ENCODE peak calls at places on chromosomes 1 and 21, in four cellular contexts. I is aorta, Y is HCT116, Q is thoracic aorta. G is an unnamed sample.
A peak's percentile ranks its signal among the peaks of the same experiment; 100 is the strongest.

GRCh38 chr1:205013683-205014367 is 29.2 kb upstream of the CNTN2 start:
- DNase-seq in I (no peak), Y (no peak), Q (no peak), G (no peak)

GRCh38 chr1:201119206-201119814 is 7.1 kb upstream of the CACNA1S start:
- DNase-seq in I (no peak), Y (peak; percentile 39), Q (no peak), G (peak; percentile 16)

GRCh38 chr1:110087812-110088738 is 17.6 kb upstream of the ALX3 start:
- DNase-seq in I (no peak), Y (peak; percentile 31), Q (no peak), G (no peak)

GRCh38 chr1:180881806-180882509 is 30.7 kb upstream of the KIAA1614 start:
- DNase-seq in I (no peak), Y (peak; percentile 21), Q (no peak), G (no peak)

GRCh38 chr1:116001739-116002487 is 25.6 kb downstream of the SLC22A15 start:
- DNase-seq in I (no peak), Y (no peak), Q (no peak), G (no peak)

GRCh38 chr1:42660907-42661500 is 2.8 kb downstream of the PPIH start:
- DNase-seq in I (no peak), Y (no peak), Q (no peak), G (no peak)

GRCh38 chr1:50646526-50646925 is 223.3 kb upstream of the DMRTA2 start:
- DNase-seq in I (no peak), Y (no peak), Q (no peak), G (no peak)

GRCh38 chr1:94081566-94082344 is 39.2 kb downstream of the ABCA4 start:
- DNase-seq in I (no peak), Y (no peak), Q (no peak), G (no peak)

GRCh38 chr1:77671836-77672235 is 10.6 kb downstream of the ZZZ3 start:
- DNase-seq in I (no peak), Y (no peak), Q (no peak), G (no peak)

GRCh38 chr1:36108314-36108713 is 16.7 kb downstream of the COL8A2 start:
- DNase-seq in I (no peak), Y (no peak), Q (no peak), G (no peak)

GRCh38 chr1:222196736-222197135 is 351.2 kb downstream of the HHIPL2 start:
- DNase-seq in I (no peak), Y (no peak), Q (no peak), G (no peak)

GRCh38 chr21:46038871-46039397 is 57.4 kb downstream of the COL6A1 start:
- DNase-seq in I (peak; percentile 93), Y (no peak), Q (peak; percentile 67), G (no peak)

GRCh38 chr1:13617773-13618172 is 34.1 kb downstream of the PDPN start:
- DNase-seq in I (no peak), Y (no peak), Q (no peak), G (no peak)

GRCh38 chr1:169484107-169484506 is 1.6 kb downstream of the SLC19A2 start:
- DNase-seq in I (no peak), Y (no peak), Q (no peak), G (no peak)

GRCh38 chr1:168865850-168866620 is 137.0 kb upstream of the DPT start:
- DNase-seq in I (no peak), Y (no peak), Q (no peak), G (no peak)

GRCh38 chr21:39518055-39518844 is 66.5 kb downstream of the SH3BGR start:
- DNase-seq in I (no peak), Y (peak; percentile 71), Q (no peak), G (no peak)

GRCh38 chr1:226939439-226940028 is 560 bp upstream of the COQ8A start:
- DNase-seq in I (peak; percentile 83), Y (no peak), Q (peak; percentile 23), G (peak; percentile 80)

GRCh38 chr1:214551052-214551435 is 358 bp downstream of the PTPN14 start:
- DNase-seq in I (peak; percentile 87), Y (no peak), Q (no peak), G (no peak)

GRCh38 chr1:192809286-192810252 is 730 bp downstream of the RGS2 start:
- DNase-seq in I (no peak), Y (no peak), Q (no peak), G (no peak)

GRCh38 chr1:79760521-79760920 is 754.0 kb upstream of the ADGRL4 start:
- DNase-seq in I (no peak), Y (no peak), Q (no peak), G (no peak)

GRCh38 chr1:154514066-154514553 is 11.9 kb upstream of the SHE start:
- DNase-seq in I (no peak), Y (no peak), Q (no peak), G (no peak)

GRCh38 chr21:41802684-41803083 is 35.8 kb upstream of the RIPK4 start:
- DNase-seq in I (peak; percentile 88), Y (no peak), Q (no peak), G (peak; percentile 11)

GRCh38 chr1:9822490-9822889 is 1.3 kb downstream of the CLSTN1 start:
- DNase-seq in I (no peak), Y (no peak), Q (no peak), G (no peak)

GRCh38 chr1:29393451-29393826 is 157.1 kb downstream of the PTPRU start:
- DNase-seq in I (no peak), Y (no peak), Q (no peak), G (no peak)

GRCh38 chr1:200774735-200775449 is 36.2 kb downstream of the CAMSAP2 start:
- DNase-seq in I (no peak), Y (no peak), Q (no peak), G (no peak)

GRCh38 chr1:205319081-205320018 is 2.2 kb downstream of the NUAK2 start:
- DNase-seq in I (no peak), Y (no peak), Q (no peak), G (no peak)

GRCh38 chr1:53681647-53682368 is 57.2 kb downstream of the GLIS1 start:
- DNase-seq in I (no peak), Y (peak; percentile 27), Q (no peak), G (no peak)

GRCh38 chr1:160410412-160411005 is 10.1 kb downstream of the VANGL2 start:
- DNase-seq in I (no peak), Y (no peak), Q (no peak), G (no peak)
- H3K27ac ChIP-seq in I (no peak overlapping the region), Y (no peak overlapping the region), Q (no peak overlapping the region), G (peak overlapping the region; percentile 78)

DNA sequence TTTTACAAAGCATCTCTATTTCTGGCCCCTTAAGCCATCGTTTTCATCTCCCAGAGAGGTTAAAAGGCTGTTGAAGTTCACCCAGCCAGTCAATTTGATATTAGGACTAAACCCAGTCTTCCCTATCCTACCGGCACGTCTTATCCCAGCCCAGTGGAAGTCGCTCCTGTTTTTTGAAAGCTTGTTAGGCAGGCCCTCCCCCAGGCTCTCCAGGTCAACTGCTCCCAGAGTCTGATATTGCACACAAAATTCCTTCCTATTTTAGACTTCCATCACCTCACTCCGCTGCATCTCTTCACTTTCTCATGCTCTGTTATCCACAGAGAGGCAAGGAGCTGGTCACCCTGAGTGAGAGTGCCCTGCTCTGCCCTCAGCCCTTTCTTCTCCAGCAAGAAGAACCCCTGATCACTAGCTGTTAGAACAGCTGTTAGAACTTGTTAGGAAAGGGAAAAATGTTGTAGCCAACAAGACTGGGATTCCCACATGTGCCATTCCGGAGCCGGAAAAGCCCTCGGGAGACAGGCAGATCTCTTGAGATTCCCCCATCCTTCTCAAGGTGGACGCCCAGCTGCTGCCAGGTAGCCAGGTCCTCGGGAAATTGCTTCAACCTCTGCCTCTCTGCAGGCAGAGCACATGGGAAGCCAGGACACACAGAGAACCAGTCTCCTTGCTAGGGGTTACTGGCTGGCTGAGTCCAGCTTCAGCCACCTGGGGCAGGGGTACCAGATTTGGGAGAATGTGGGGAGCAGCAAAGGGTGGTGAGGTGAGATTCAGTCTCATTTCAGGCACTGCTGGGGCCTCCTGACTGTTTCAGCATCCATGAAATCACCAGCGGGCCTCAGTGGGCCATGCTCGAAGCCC is 25.7 kb downstream of the PLXNA2 start:
- DNase-seq in I (no peak), Y (no peak), Q (no peak), G (no peak)
- H3K27ac ChIP-seq in I (peak overlapping the region; percentile 88), Y (no peak overlapping the region), Q (peak overlapping the region; percentile 82), G (peak overlapping the region; percentile 59)

GRCh38 chr21:31731112-31731801 is 661 bp downstream of the SCAF4 start:
- DNase-seq in I (peak; percentile 86), Y (no peak), Q (no peak), G (peak; percentile 49)

GRCh38 chr21:31731802-31732537 is at the start of gene SCAF4:
- DNase-seq in I (peak; percentile 97), Y (peak; percentile 56), Q (peak; percentile 43), G (peak; percentile 81)

GRCh38 chr21:31728952-31729351 is 3.0 kb downstream of the SCAF4 start:
- DNase-seq in I (no peak), Y (no peak), Q (no peak), G (no peak)

GRCh38 chr21:31729622-31730343 is 2.1 kb downstream of the SCAF4 start:
- DNase-seq in I (no peak), Y (no peak), Q (no peak), G (no peak)

DNA sequence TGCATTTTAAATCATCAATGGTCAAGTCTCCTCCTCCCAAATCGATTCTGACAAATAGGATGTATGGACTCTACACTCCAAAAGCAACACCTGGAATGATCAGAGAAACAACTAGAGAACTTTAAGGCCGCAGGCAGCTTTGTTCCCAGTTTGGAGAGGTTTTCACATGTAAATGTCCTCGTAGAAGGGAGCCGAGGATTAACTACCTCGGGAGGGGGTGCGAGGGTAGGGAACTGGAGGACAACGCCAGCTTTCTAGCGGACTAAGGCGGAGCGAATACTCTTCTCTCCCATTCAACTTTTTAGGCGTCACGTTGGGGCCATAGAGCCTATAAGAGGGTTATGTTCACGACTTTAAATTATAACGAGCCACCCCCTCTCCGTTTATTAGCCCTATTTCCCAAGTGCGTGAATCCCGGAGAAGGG is 1.2 kb downstream of the SCAF4 start:
- DNase-seq in I (no peak), Y (no peak), Q (no peak), G (no peak)
- H3K27ac ChIP-seq in I (no peak overlapping the region), Y (peak overlapping the region; percentile 87), Q (peak overlapping the region; percentile 99), G (no peak overlapping the region)

GRCh38 chr21:34636961-34637360 is 22.0 kb upstream of the RCAN1 start:
- DNase-seq in I (no peak), Y (no peak), Q (no peak), G (no peak)

GRCh38 chr21:34639250-34639649 is 24.3 kb upstream of the RCAN1 start:
- DNase-seq in I (no peak), Y (no peak), Q (no peak), G (no peak)

GRCh38 chr21:34642211-34643075 is 26.4 kb upstream of the CLIC6 start:
- DNase-seq in I (no peak), Y (no peak), Q (no peak), G (no peak)

GRCh38 chr21:34640858-34641257 is 25.9 kb upstream of the RCAN1 start:
- DNase-seq in I (no peak), Y (no peak), Q (no peak), G (no peak)

DNA sequence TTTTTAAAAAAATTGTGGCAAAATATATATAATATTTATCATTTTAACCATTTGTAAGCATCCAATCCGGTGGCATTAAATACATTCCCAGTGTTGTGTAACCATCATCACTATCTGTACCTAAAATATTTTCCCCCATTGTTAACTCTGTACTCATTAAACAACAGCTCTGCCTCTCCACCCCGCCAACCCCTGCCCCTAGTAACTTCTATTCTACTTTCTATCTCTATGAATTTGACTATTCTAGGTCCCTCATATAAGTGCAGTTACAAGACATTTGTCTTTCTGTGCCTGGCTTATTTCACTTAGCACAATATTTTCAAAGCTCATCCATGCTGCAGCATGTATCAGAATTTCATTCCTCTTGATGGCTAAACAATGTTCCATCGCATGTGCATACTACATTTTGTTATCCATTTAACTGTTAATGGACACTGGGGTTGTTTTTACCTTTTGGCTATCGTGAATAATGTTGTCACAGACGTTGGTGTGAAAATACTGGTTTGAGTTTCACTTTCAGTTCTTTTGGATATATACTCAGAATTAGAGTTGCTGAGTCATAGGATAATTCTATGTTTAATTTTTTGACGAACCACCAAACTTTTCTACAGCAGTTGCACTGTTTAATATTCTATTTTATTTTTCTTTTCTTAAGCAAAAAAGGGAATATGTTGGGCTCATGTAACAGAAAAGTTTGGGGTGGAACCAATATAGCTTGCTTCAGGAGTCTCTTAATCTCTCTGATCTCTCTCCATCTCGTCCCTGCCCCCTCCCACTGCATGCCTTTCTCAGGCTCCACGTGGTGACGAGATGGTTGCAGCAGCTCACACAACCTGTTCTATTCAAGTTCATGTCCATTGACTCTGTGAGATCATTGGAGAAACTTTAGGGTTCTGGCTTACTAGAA is 25.2 kb upstream of the RCAN1 start:
- DNase-seq in I (no peak), Y (no peak), Q (no peak), G (no peak)
- H3K27ac ChIP-seq in I (no peak overlapping the region), Y (no peak overlapping the region), Q (no peak overlapping the region), G (no peak overlapping the region)

G was measured in caudate nucleus.